ENCODE peak calls at places on chromosomes 13 and 19, in six cellular contexts. R, F, Z, M, G and Y are unnamed samples.
A peak's percentile ranks its signal among the peaks of the same experiment; 100 is the strongest.

GRCh38 chr19:35430382-35431146 is 17.5 kb upstream of the FFAR2 start:
- DNase-seq in R (no peak), F (no peak), Z (no peak), M (no peak), G (no peak), Y (no peak)

GRCh38 chr19:15291089-15291488 is 41.2 kb downstream of the BRD4 start:
- DNase-seq in R (no peak), F (no peak), Z (no peak), M (no peak), G (no peak), Y (no peak)

GRCh38 chr13:21583496-21583895 is 20.5 kb downstream of the MICU2 start:
- DNase-seq in R (no peak), F (no peak), Z (no peak), M (peak; percentile 44), G (no peak), Y (peak; percentile 53)

GRCh38 chr13:22012676-22013075 is 341.8 kb downstream of the FGF9 start:
- DNase-seq in R (no peak), F (no peak), Z (no peak), M (no peak), G (no peak), Y (no peak)

GRCh38 chr13:39484506-39485313 is 118.3 kb downstream of the LHFPL6 start:
- DNase-seq in R (no peak), F (no peak), Z (no peak), M (no peak), G (no peak), Y (no peak)

GRCh38 chr19:44876930-44877530 is 14.0 kb upstream of the TOMM40 start:
- DNase-seq in R (no peak), F (no peak), Z (no peak), M (no peak), G (no peak), Y (no peak)

GRCh38 chr19:5330307-5330720 is 10.3 kb downstream of the PTPRS start:
- DNase-seq in R (no peak), F (no peak), Z (no peak), M (no peak), G (no peak), Y (no peak)

GRCh38 chr19:1049106-1049505 is 9.2 kb downstream of the ABCA7 start:
- DNase-seq in R (no peak), F (no peak), Z (no peak), M (no peak), G (no peak), Y (no peak)

GRCh38 chr19:29624489-29625210 is 18.6 kb downstream of the POP4 start:
- DNase-seq in R (no peak), F (no peak), Z (no peak), M (no peak), G (no peak), Y (no peak)

GRCh38 chr13:74187564-74187963 is 53.4 kb upstream of the KLF12 start:
- DNase-seq in R (no peak), F (no peak), Z (no peak), M (peak; percentile 57), G (no peak), Y (no peak)

GRCh38 chr13:110179116-110179857 is 127.7 kb downstream of the COL4A1 start:
- DNase-seq in R (no peak), F (no peak), Z (no peak), M (no peak), G (no peak), Y (no peak)

GRCh38 chr13:35882722-35883497 is 248.3 kb downstream of the DCLK1 start:
- DNase-seq in R (no peak), F (no peak), Z (no peak), M (no peak), G (no peak), Y (no peak)

GRCh38 chr13:83221813-83222241 is 660.4 kb downstream of the SLITRK1 start:
- DNase-seq in R (no peak), F (no peak), Z (no peak), M (no peak), G (no peak), Y (no peak)

GRCh38 chr13:34847751-34848150 is 94.3 kb upstream of the NBEA start:
- DNase-seq in R (no peak), F (no peak), Z (no peak), M (no peak), G (no peak), Y (peak; percentile 2)

GRCh38 chr13:21436582-21436981 is 22.5 kb downstream of the ZDHHC20 start:
- DNase-seq in R (no peak), F (no peak), Z (no peak), M (no peak), G (no peak), Y (no peak)

GRCh38 chr19:5631511-5632240 is 8.8 kb downstream of the SAFB start:
- DNase-seq in R (no peak), F (no peak), Z (no peak), M (no peak), G (no peak), Y (no peak)

DNA sequence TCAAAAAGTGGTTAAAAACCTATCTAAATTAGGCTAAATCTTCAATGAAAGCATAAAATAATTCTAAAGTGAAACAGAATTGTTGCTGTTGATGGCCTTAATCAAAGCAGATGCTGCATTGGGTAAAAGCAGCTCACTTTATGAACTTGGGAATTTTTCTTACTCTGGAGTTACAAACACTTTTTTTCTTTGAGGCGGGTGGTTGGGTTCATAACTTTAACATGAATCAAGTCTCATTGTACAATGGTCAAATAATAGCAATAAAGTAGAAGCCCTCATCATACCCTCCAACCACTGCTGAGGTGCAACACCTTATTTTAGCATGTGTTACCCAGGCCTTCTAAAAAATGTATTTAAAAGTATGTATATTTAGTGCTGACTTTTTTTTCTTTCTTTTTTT is 29.1 kb downstream of the NUP58 start:
- DNase-seq in R (no peak), F (no peak), Z (no peak), M (no peak), G (no peak), Y (no peak)
- TF ChIP-seq JUND in R (no peak), F (no peak), Z (no peak), M (no peak), G (no peak), Y (no peak)

GRCh38 chr19:31334101-31334848 is 15.0 kb downstream of the TSHZ3 start:
- DNase-seq in R (no peak), F (no peak), Z (no peak), M (no peak), G (no peak), Y (no peak)
- TF ChIP-seq JUND in R (no peak), F (no peak), Z (no peak), M (no peak), G (no peak), Y (no peak)

GRCh38 chr13:43990021-43990420 is 110.3 kb downstream of the LACC1 start:
- DNase-seq in R (no peak), F (no peak), Z (no peak), M (no peak), G (no peak), Y (no peak)

GRCh38 chr13:43991773-43992201 is 112.1 kb downstream of the LACC1 start:
- DNase-seq in R (no peak), F (no peak), Z (no peak), M (no peak), G (no peak), Y (no peak)

GRCh38 chr13:43988302-43988701 is 108.6 kb downstream of the LACC1 start:
- DNase-seq in R (no peak), F (no peak), Z (no peak), M (no peak), G (no peak), Y (no peak)

GRCh38 chr13:43994999-43995859 is 115.5 kb downstream of the LACC1 start:
- DNase-seq in R (no peak), F (no peak), Z (no peak), M (no peak), G (no peak), Y (no peak)

DNA sequence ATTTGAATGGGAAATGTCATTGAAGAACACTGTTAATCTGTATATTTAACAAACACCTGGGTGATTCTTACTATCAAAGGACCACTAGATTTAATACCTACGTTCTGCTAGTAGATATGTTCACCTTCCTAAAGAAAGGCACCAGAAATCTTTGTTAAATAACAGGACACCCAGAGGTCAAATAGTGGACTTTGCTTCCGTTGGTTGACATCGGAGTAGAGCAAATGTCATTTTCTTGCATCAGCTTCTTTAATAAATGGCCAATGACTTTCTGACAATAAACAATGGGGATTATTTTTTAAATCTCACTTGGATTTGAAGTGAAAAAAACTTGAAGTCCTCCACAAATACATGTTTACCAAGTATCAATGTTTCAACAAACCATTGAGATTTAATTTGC is 111.1 kb downstream of the LACC1 start:
- DNase-seq in R (no peak), F (no peak), Z (no peak), M (no peak), G (no peak), Y (no peak)
- TF ChIP-seq JUND in R (no peak), F (no peak), Z (no peak), M (no peak), G (no peak), Y (no peak)

DNA sequence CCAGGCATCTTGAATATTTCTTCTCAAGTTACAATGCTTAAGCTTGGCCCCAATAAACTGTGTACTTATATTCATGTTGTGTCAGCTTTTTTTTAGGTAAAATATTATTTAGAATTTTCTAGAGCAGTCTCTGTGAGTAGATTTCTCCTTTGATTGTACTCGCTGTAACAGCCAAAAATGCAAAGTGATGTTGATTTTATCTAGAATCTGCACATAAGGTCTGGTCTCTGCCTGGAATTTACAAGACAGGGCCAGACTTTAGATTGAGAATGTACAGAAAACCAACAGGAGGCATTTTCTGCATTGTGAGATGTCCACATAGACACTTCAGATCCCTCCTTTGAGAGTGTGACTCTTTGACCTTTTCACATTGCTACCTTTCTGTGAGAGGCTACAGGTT is 43.1 kb upstream of the ZNF681 start:
- DNase-seq in R (no peak), F (no peak), Z (no peak), M (no peak), G (no peak), Y (no peak)
- TF ChIP-seq JUND in R (no peak), F (no peak), Z (no peak), M (no peak), G (no peak), Y (no peak)

DNA sequence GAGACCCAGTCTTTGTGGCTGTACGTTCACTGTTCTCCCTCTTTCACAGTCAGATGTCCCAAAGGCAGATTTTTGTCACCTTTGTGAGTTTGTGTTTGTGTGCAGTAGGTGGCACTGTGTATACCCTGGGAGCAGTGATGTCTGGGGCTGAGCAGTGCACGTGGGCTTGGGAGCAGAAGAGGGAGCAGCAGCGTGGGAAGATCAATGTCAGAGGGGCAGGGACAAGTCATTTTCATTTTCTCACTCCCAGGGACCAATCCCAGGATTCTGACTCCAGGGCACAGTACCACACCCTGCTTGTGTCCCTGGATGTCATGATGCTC is 2.0 kb upstream of the PSG6 start:
- DNase-seq in R (peak; percentile 8), F (no peak), Z (no peak), M (no peak), G (no peak), Y (no peak)
- TF ChIP-seq JUND in R (no peak), F (no peak), Z (no peak), M (no peak), G (no peak), Y (no peak)

GRCh38 chr13:93388701-93389100 is 162.1 kb downstream of the GPC6 start:
- DNase-seq in R (no peak), F (no peak), Z (no peak), M (no peak), G (no peak), Y (no peak)
- TF ChIP-seq JUND in R (no peak), F (no peak), Z (no peak), M (no peak), G (no peak), Y (no peak)